ENCODE peak calls at places on chromosomes 11 and 22, in nine cellular contexts. S is left ventricle myocardium inferior, V is lower lobe of right lung, O is PC-3, Z is Peyer's patch, L is OCI-LY7, N is colonic mucosa, W is stomach, X is aorta. B is an unnamed sample. For H3K9me3, the result is how much of the 10 kb centered on the place peaks cover.

GRCh38 chr22:30730351-30730750 is 35.7 kb downstream of the OSBP2 start:
- DNase-seq in L (no peak), W (no peak), V (no peak), Z (no peak), N (no peak), X (no peak), O (no peak), S (no peak), B (no peak)

GRCh38 chr11:67663515-67664212 is 10.8 kb downstream of the ALDH3B2 start:
- DNase-seq in W (no peak), S (no peak), X (no peak), L (no peak), O (no peak), N (no peak), V (no peak), Z (no peak), B (no peak)

GRCh38 chr11:27718346-27718852 is 18.1 kb upstream of the BDNF start:
- DNase-seq in L (no peak), S (no peak), V (no peak), X (no peak), Z (no peak), O (peak), W (no peak), N (peak), B (no peak)

GRCh38 chr22:35312198-35313059 is 12.7 kb downstream of the TOM1 start:
- DNase-seq in N (peak), L (no peak), X (no peak), S (no peak), W (no peak), O (peak), V (no peak), Z (peak), B (no peak)

GRCh38 chr11:47186937-47187681 is 875 bp upstream of the PACSIN3 start:
- DNase-seq in S (peak), V (peak), W (peak), X (peak), L (no peak), N (peak), O (no peak), Z (no peak), B (peak)

GRCh38 chr11:125772834-125773505 is 5.7 kb downstream of the PATE2 start:
- DNase-seq in N (no peak), X (no peak), V (no peak), S (no peak), L (no peak), Z (no peak), O (no peak), W (no peak), B (no peak)

GRCh38 chr11:60710482-60710881 is 11.1 kb downstream of the MS4A8 start:
- DNase-seq in O (peak), Z (no peak), S (no peak), V (no peak), N (no peak), X (no peak), W (no peak), L (no peak), B (no peak)

GRCh38 chr11:79466411-79466810 is 25.6 kb upstream of the TENM4 start:
- DNase-seq in V (no peak), Z (no peak), N (no peak), O (peak), W (no peak), S (no peak), X (no peak), L (no peak), B (no peak)

GRCh38 chr11:47587039-47587675 is 679 bp downstream of the FAM180B start:
- DNase-seq in Z (no peak), X (peak), S (no peak), L (no peak), W (no peak), O (no peak), N (no peak), V (no peak), B (no peak)

GRCh38 chr22:47307812-47308211 is 545.4 kb downstream of the TBC1D22A start:
- DNase-seq in W (no peak), X (no peak), N (no peak), S (no peak), V (no peak), L (no peak), Z (no peak), O (no peak), B (no peak)

GRCh38 chr22:37177221-37177620 is 10.8 kb downstream of the C1QTNF6 start:
- DNase-seq in V (no peak), X (peak), Z (no peak), L (no peak), W (no peak), N (no peak), S (no peak), O (no peak), B (peak)

GRCh38 chr11:16905375-16905774 is 108.8 kb downstream of the PLEKHA7 start:
- DNase-seq in X (no peak), N (no peak), V (no peak), Z (no peak), S (no peak), W (no peak), O (no peak), L (no peak), B (no peak)

GRCh38 chr22:39567135-39567946 is 3.2 kb upstream of the CACNA1I start:
- DNase-seq in Z (no peak), O (no peak), L (peak), N (no peak), V (no peak), W (no peak), X (no peak), S (no peak), B (no peak)

GRCh38 chr11:83063073-83063754 is 8.5 kb downstream of the RAB30 start:
- DNase-seq in L (peak), Z (no peak), S (no peak), V (no peak), X (no peak), N (no peak), W (no peak), O (peak), B (no peak)

DNA sequence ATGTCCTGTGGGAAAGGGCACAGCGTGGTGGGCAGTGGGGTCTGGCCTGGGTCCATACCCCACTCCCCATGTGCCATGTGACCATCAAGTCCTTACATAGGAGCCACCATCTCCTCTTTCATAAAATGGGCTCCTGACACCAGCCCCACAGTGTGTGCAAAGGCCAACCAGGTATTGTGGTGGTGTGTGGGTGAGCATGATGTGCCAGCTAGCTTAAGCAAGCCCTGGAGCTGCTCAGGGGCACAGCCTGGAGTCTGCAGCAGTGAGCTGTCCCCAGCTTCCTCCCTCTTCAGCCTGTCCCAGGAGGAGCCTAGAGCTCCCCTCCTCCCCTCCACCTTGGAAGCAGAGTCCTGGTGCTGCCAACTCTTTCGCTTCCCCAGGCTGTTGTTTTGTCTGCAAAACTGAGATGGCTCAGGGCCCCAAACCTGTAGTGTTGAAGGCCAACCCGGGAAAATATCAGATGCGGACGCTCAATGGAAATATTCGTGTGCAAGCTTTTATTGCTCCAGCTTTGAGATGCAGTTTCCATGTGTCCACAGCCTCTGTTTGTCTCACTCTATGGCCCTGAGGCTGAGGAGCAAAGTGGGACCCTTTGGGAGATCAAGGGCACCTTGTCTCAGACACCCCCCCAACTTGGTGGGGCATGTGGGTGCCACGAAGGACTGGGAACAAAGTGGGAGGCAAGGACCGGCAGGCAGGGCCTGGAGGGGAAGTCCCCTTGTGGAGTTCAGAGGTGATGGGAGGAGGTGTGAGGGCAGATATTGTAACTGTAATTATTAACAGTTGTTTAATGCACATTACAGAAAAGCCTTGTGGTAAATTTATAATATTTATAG is 92.6 kb downstream of the CTTN start:
- DNase-seq in O (no peak), V (peak), N (no peak), W (no peak), S (peak), X (peak), Z (peak), L (no peak), B (peak)
- H3K9me3 ChIP-seq in O (under half), V (under half), N (under half), W (under half), S (under half), X (under half), Z (under half), L (under half), B (under half)

GRCh38 chr11:134046681-134047449 is 22.0 kb upstream of the JAM3 start:
- DNase-seq in Z (no peak), L (no peak), W (no peak), N (no peak), S (no peak), X (no peak), O (no peak), V (no peak), B (no peak)
- H3K4me3 ChIP-seq in Z (no peak), L (no peak), W (peak), N (no peak), S (peak), X (no peak), O (no peak), V (no peak), B (no peak)

GRCh38 chr11:130278745-130279144 is 36.0 kb downstream of the ZBTB44 start:
- DNase-seq in O (no peak), Z (no peak), V (no peak), W (no peak), N (no peak), S (no peak), L (no peak), X (no peak), B (no peak)

GRCh38 chr11:130278151-130278550 is 36.6 kb downstream of the ZBTB44 start:
- DNase-seq in V (no peak), Z (no peak), N (no peak), S (no peak), L (no peak), X (no peak), O (no peak), W (no peak), B (no peak)

DNA sequence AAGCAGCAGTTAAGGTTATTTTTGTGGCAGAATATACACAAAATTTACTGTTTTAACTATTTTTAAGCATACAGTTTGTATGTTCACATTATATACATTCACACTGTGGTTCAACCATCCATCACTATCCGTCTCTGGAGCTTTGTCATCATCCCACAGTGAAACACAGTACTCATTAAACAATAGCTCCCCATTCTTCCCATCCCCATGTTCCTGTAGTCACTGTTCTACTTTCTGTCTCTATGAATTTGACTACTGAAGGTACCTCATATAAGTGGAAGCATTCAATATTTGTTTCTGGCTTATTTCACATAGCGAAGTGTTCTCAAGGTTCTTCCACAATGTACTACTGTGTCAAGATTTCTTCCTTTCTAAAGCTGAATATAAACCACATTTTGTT is 32.6 kb downstream of the ZBTB44 start:
- DNase-seq in V (no peak), L (no peak), O (no peak), S (no peak), W (no peak), Z (no peak), X (no peak), N (no peak), B (no peak)
- H3K9me3 ChIP-seq in V (under half), L (under half), O (under half), S (under half), W (under half), Z (under half), X (under half), N (under half), B (under half)

DNA sequence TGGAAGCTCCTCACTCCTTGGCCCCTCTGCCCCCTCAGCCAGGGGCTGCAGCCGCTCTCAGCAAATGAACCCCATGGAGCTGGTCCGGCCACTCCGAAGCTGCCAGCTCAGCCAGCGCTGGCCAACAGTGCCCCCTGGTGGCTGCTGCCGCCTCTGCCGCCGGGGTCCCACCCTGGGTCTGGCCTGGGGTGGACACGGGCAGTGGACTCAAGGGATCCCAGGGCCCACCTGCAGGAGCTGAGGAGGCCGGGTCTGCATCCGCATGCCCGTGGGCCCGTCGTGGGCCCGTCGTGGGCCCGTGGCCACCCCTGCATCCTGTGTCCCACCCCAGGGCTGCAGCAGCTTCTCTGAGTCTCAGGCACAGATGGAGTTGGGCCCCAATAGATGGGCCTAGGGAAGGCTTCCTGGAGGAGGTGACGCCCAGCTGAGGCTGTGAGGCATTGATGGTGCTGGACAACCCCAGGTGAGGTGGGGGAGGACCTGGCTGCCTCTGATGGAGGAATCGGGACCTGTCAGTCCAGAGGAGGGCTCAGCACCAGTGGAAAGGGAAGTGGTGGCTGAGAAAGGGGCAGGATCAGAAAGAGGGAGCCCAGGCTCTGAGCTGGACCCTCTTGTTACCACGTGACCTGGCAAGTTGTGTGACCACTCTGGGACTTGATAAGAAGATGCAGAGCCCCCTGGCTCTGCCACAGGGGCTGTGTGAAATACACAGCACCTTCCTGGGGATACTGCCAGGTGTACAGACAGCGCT is 522.3 kb downstream of the BRD1 start:
- DNase-seq in Z (peak), W (peak), N (peak), X (peak), L (peak), S (peak), V (peak), O (peak), B (peak)
- H3K4me3 ChIP-seq in Z (no peak), W (no peak), N (no peak), X (no peak), L (no peak), S (no peak), V (no peak), O (no peak), B (no peak)

B was measured in heart left ventricle.